ENCODE peak calls at places on chromosomes 13 and 19, in six cellular contexts. One of them, this sample, is unnamed.

GRCh38 chr13:99322297-99323103 is 15.3 kb upstream of the GPR183 start:
- DNase-seq in lung: no peak
- DNase-seq in thoracic aorta: no peak
- DNase-seq in heart right ventricle: no peak
- DNase-seq in left ventricle myocardium inferior: no peak
- DNase-seq in pancreas: no peak
- DNase-seq in this sample: no peak

GRCh38 chr13:110915874-110916670 is 1.2 kb upstream of the ANKRD10 start:
- DNase-seq in heart right ventricle: no peak
- DNase-seq in left ventricle myocardium inferior: no peak
- DNase-seq in pancreas: no peak
- DNase-seq in lung: no peak
- DNase-seq in thoracic aorta: no peak
- DNase-seq in this sample: no peak

GRCh38 chr13:97539651-97540230 is 105.8 kb downstream of the RAP2A start:
- DNase-seq in heart right ventricle: no peak
- DNase-seq in thoracic aorta: no peak
- DNase-seq in lung: no peak
- DNase-seq in left ventricle myocardium inferior: no peak
- DNase-seq in pancreas: no peak
- DNase-seq in this sample: no peak

GRCh38 chr13:23619073-23619855 is 49.1 kb downstream of the TNFRSF19 start:
- DNase-seq in left ventricle myocardium inferior: no peak
- DNase-seq in heart right ventricle: no peak
- DNase-seq in lung: no peak
- DNase-seq in pancreas: no peak
- DNase-seq in thoracic aorta: no peak
- DNase-seq in this sample: no peak

GRCh38 chr13:110265682-110266430 is 41.1 kb downstream of the COL4A1 start:
- DNase-seq in pancreas: no peak
- DNase-seq in thoracic aorta: peak; percentile 69
- DNase-seq in lung: no peak
- DNase-seq in left ventricle myocardium inferior: peak; percentile 62
- DNase-seq in heart right ventricle: peak; percentile 60
- DNase-seq in this sample: peak; percentile 95

GRCh38 chr19:54206030-54206830 is 5.6 kb downstream of the RPS9 start:
- DNase-seq in thoracic aorta: no peak
- DNase-seq in pancreas: peak; percentile 73
- DNase-seq in heart right ventricle: no peak
- DNase-seq in left ventricle myocardium inferior: no peak
- DNase-seq in lung: no peak
- DNase-seq in this sample: no peak

GRCh38 chr13:92175330-92175729 is 776.9 kb downstream of the GPC5 start:
- DNase-seq in heart right ventricle: no peak
- DNase-seq in lung: no peak
- DNase-seq in left ventricle myocardium inferior: no peak
- DNase-seq in pancreas: no peak
- DNase-seq in thoracic aorta: no peak
- DNase-seq in this sample: no peak

GRCh38 chr19:34254552-34255432 is at the start of gene GARRE1:
- DNase-seq in pancreas: peak; percentile 72
- DNase-seq in lung: no peak
- DNase-seq in heart right ventricle: peak; percentile 51
- DNase-seq in left ventricle myocardium inferior: peak; percentile 45
- DNase-seq in thoracic aorta: no peak
- DNase-seq in this sample: peak; percentile 75

GRCh38 chr19:53467138-53467502 is 413 bp upstream of the ZNF813 start:
- DNase-seq in left ventricle myocardium inferior: peak; percentile 19
- DNase-seq in heart right ventricle: peak; percentile 26
- DNase-seq in lung: no peak
- DNase-seq in thoracic aorta: no peak
- DNase-seq in pancreas: peak; percentile 57
- DNase-seq in this sample: peak; percentile 78

GRCh38 chr13:50129923-50130685 is 114.9 kb downstream of the KCNRG start:
- DNase-seq in pancreas: peak; percentile 65
- DNase-seq in left ventricle myocardium inferior: peak; percentile 37
- DNase-seq in heart right ventricle: peak; percentile 48
- DNase-seq in thoracic aorta: no peak
- DNase-seq in lung: no peak
- DNase-seq in this sample: peak; percentile 80

GRCh38 chr13:92826197-92826596 is 400.4 kb upstream of the GPC6 start:
- DNase-seq in pancreas: no peak
- DNase-seq in heart right ventricle: no peak
- DNase-seq in lung: no peak
- DNase-seq in thoracic aorta: no peak
- DNase-seq in left ventricle myocardium inferior: no peak
- DNase-seq in this sample: no peak

GRCh38 chr13:67410645-67411044 is 180.5 kb upstream of the PCDH9 start:
- DNase-seq in lung: no peak
- DNase-seq in left ventricle myocardium inferior: no peak
- DNase-seq in heart right ventricle: no peak
- DNase-seq in pancreas: no peak
- DNase-seq in thoracic aorta: no peak
- DNase-seq in this sample: no peak

GRCh38 chr13:76024151-76024550 is 388.0 kb downstream of the LMO7 start:
- DNase-seq in pancreas: no peak
- DNase-seq in heart right ventricle: no peak
- DNase-seq in thoracic aorta: no peak
- DNase-seq in lung: no peak
- DNase-seq in left ventricle myocardium inferior: no peak
- DNase-seq in this sample: no peak

GRCh38 chr19:3580156-3580955 is 4.9 kb upstream of the GIPC3 start:
- DNase-seq in lung: no peak
- DNase-seq in heart right ventricle: no peak
- DNase-seq in pancreas: no peak
- DNase-seq in left ventricle myocardium inferior: no peak
- DNase-seq in thoracic aorta: no peak
- DNase-seq in this sample: no peak

GRCh38 chr13:110380359-110381028 is 73.4 kb downstream of the COL4A2 start:
- DNase-seq in pancreas: no peak
- DNase-seq in thoracic aorta: no peak
- DNase-seq in lung: no peak
- DNase-seq in heart right ventricle: no peak
- DNase-seq in left ventricle myocardium inferior: no peak
- DNase-seq in this sample: no peak

GRCh38 chr19:17496337-17496997 is 15.0 kb upstream of the PGLS start:
- DNase-seq in thoracic aorta: no peak
- DNase-seq in heart right ventricle: peak; percentile 75
- DNase-seq in pancreas: peak; percentile 86
- DNase-seq in left ventricle myocardium inferior: peak; percentile 63
- DNase-seq in lung: peak; percentile 80
- DNase-seq in this sample: no peak

GRCh38 chr19:30752876-30753275 is 380.7 kb downstream of the ZNF536 start:
- DNase-seq in left ventricle myocardium inferior: no peak
- DNase-seq in pancreas: no peak
- DNase-seq in heart right ventricle: no peak
- DNase-seq in lung: peak; percentile 15
- DNase-seq in thoracic aorta: no peak
- DNase-seq in this sample: no peak

GRCh38 chr13:113552786-113553540 is 31.6 kb upstream of the TFDP1 start:
- DNase-seq in thoracic aorta: no peak
- DNase-seq in left ventricle myocardium inferior: no peak
- DNase-seq in lung: peak; percentile 21
- DNase-seq in heart right ventricle: no peak
- DNase-seq in pancreas: no peak
- DNase-seq in this sample: peak; percentile 35

GRCh38 chr13:108176685-108177274 is 38.6 kb downstream of the LIG4 start:
- DNase-seq in lung: no peak
- DNase-seq in left ventricle myocardium inferior: no peak
- DNase-seq in pancreas: no peak
- DNase-seq in heart right ventricle: no peak
- DNase-seq in thoracic aorta: no peak
- DNase-seq in this sample: no peak

GRCh38 chr13:48655291-48655690 is 1.6 kb downstream of the CYSLTR2 start:
- DNase-seq in left ventricle myocardium inferior: no peak
- DNase-seq in thoracic aorta: no peak
- DNase-seq in pancreas: no peak
- DNase-seq in heart right ventricle: no peak
- DNase-seq in lung: no peak
- DNase-seq in this sample: no peak

GRCh38 chr13:61873717-61874116 is 458.1 kb upstream of the PCDH20 start:
- DNase-seq in thoracic aorta: no peak
- DNase-seq in lung: no peak
- DNase-seq in left ventricle myocardium inferior: no peak
- DNase-seq in pancreas: no peak
- DNase-seq in heart right ventricle: no peak
- DNase-seq in this sample: no peak
- H3K4me3 ChIP-seq in thoracic aorta: no peak overlapping the region
- H3K4me3 ChIP-seq in lung: no peak overlapping the region
- H3K4me3 ChIP-seq in left ventricle myocardium inferior: no peak overlapping the region
- H3K4me3 ChIP-seq in pancreas: no peak overlapping the region
- H3K4me3 ChIP-seq in heart right ventricle: no peak overlapping the region
- H3K4me3 ChIP-seq in this sample: no peak overlapping the region

GRCh38 chr19:47047272-47047930 is 1.0 kb downstream of the TMEM160 start:
- DNase-seq in left ventricle myocardium inferior: no peak
- DNase-seq in lung: no peak
- DNase-seq in thoracic aorta: no peak
- DNase-seq in heart right ventricle: no peak
- DNase-seq in pancreas: peak; percentile 44
- DNase-seq in this sample: no peak
- H3K27ac ChIP-seq in left ventricle myocardium inferior: peak overlapping the region; percentile 89
- H3K27ac ChIP-seq in lung: no peak overlapping the region
- H3K27ac ChIP-seq in thoracic aorta: peak overlapping the region; percentile 87
- H3K27ac ChIP-seq in heart right ventricle: no peak overlapping the region
- H3K27ac ChIP-seq in pancreas: peak overlapping the region; percentile 75
- H3K27ac ChIP-seq in this sample: peak overlapping the region; percentile 74

GRCh38 chr13:43804461-43805070 is 17.8 kb upstream of the ENOX1 start:
- DNase-seq in thoracic aorta: no peak
- DNase-seq in left ventricle myocardium inferior: no peak
- DNase-seq in heart right ventricle: no peak
- DNase-seq in lung: no peak
- DNase-seq in pancreas: no peak
- DNase-seq in this sample: no peak
- TF ChIP-seq CTCF in thoracic aorta: peak; percentile 47
- TF ChIP-seq CTCF in left ventricle myocardium inferior: peak; percentile 66
- TF ChIP-seq CTCF in heart right ventricle: peak; percentile 76
- TF ChIP-seq CTCF in lung: peak; percentile 44
- TF ChIP-seq CTCF in pancreas: peak; percentile 50
- TF ChIP-seq CTCF in this sample: peak; percentile 28

GRCh38 chr19:12983091-12983490 is 12.2 kb upstream of the NFIX start:
- DNase-seq in lung: no peak
- DNase-seq in left ventricle myocardium inferior: no peak
- DNase-seq in heart right ventricle: no peak
- DNase-seq in pancreas: no peak
- DNase-seq in thoracic aorta: no peak
- DNase-seq in this sample: no peak
- H3K4me3 ChIP-seq in lung: no peak overlapping the region
- H3K4me3 ChIP-seq in left ventricle myocardium inferior: peak overlapping the region; percentile 58
- H3K4me3 ChIP-seq in heart right ventricle: peak overlapping the region; percentile 19
- H3K4me3 ChIP-seq in pancreas: no peak overlapping the region
- H3K4me3 ChIP-seq in thoracic aorta: peak overlapping the region; percentile 62
- H3K4me3 ChIP-seq in this sample: peak overlapping the region; percentile 64

GRCh38 chr19:36773223-36773579 is 594 bp upstream of the ZNF850 start:
- DNase-seq in pancreas: no peak
- DNase-seq in thoracic aorta: no peak
- DNase-seq in left ventricle myocardium inferior: no peak
- DNase-seq in lung: no peak
- DNase-seq in heart right ventricle: no peak
- DNase-seq in this sample: no peak

GRCh38 chr19:36771275-36772231 is 1.1 kb downstream of the ZNF850 start:
- DNase-seq in thoracic aorta: peak; percentile 35
- DNase-seq in left ventricle myocardium inferior: peak; percentile 70
- DNase-seq in lung: peak; percentile 53
- DNase-seq in heart right ventricle: peak; percentile 48
- DNase-seq in pancreas: peak; percentile 46
- DNase-seq in this sample: peak; percentile 77

GRCh38 chr19:36775768-36776167 is 3.2 kb upstream of the ZNF850 start:
- DNase-seq in thoracic aorta: no peak
- DNase-seq in left ventricle myocardium inferior: peak; percentile 33
- DNase-seq in heart right ventricle: peak; percentile 57
- DNase-seq in pancreas: peak; percentile 54
- DNase-seq in lung: no peak
- DNase-seq in this sample: no peak

DNA sequence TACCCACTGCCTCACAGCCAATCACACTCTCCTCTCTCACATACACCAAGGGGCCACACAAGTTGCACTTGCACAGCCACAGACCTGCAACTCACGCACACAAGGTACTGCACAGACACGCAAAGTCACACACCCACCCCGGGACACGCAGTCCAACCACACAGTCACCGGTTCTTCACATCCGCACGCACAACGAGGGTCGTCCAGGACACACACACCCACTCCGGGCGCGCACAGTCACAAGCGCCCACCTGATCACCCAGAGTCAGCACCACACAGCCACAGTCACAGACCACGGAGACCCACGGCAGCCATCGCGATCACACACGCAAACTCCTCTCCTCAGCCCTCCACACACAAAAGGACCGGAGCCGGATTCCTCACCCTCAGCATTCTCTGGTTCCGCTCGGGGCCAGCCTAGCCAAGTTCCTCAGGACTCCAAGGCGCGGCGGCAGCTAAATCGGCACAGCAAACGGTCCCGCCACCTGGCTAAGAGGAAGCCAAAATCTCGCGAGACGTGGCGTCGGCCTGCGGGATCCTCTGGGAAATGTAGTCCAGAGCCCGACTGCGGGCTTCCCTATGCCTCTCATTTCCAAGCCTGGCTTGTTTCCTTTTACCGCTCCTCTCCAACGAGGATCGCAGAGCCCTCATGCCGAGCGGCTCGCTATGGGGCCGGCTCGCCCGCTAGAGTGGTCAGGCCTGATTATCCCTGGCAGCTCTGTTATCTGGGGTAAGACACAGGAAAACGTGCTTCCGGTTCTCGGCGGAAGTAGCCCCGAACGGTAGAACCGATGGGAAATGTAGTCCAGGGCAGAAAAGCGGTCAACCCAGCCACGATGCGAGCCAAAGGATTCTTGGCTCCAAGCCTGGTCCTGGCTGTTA is at the start of gene ZNF850:
- DNase-seq in pancreas: peak; percentile 98
- DNase-seq in left ventricle myocardium inferior: peak; percentile 95
- DNase-seq in thoracic aorta: peak; percentile 80
- DNase-seq in heart right ventricle: peak; percentile 96
- DNase-seq in lung: peak; percentile 96
- DNase-seq in this sample: peak; percentile 95
- H3K27ac ChIP-seq in pancreas: peak within 1 kb of the TSS; percentile 17
- H3K27ac ChIP-seq in left ventricle myocardium inferior: peak within 1 kb of the TSS; percentile 86
- H3K27ac ChIP-seq in thoracic aorta: peak within 1 kb of the TSS; percentile 79
- H3K27ac ChIP-seq in heart right ventricle: peak within 1 kb of the TSS; percentile 65
- H3K27ac ChIP-seq in lung: peak within 1 kb of the TSS; percentile 93
- H3K27ac ChIP-seq in this sample: peak within 1 kb of the TSS; percentile 56

GRCh38 chr13:51865838-51866237 is 4.1 kb downstream of the CCDC70 start:
- DNase-seq in pancreas: no peak
- DNase-seq in thoracic aorta: no peak
- DNase-seq in lung: no peak
- DNase-seq in left ventricle myocardium inferior: no peak
- DNase-seq in heart right ventricle: no peak
- DNase-seq in this sample: no peak
- TF ChIP-seq CTCF in pancreas: no peak
- TF ChIP-seq CTCF in thoracic aorta: no peak
- TF ChIP-seq CTCF in lung: no peak
- TF ChIP-seq CTCF in left ventricle myocardium inferior: no peak
- TF ChIP-seq CTCF in heart right ventricle: no peak
- TF ChIP-seq CTCF in this sample: no peak

This sample was measured in coronary artery.